ENCODE peak calls at places on chromosomes 5 and 9, in seven cellular contexts. One of them, this sample, is unnamed.

GRCh38 chr5:76498328-76498727 is 95.2 kb downstream of the IQGAP2 start:
- DNase-seq in lower leg skin: peak; percentile 2
- DNase-seq in midbrain: no peak
- DNase-seq in fibroblast of lung: no peak
- DNase-seq in A549: no peak
- DNase-seq in germinal center: no peak
- DNase-seq in heart right ventricle: no peak
- DNase-seq in this sample: no peak

GRCh38 chr5:1413211-1413610 is 32.0 kb downstream of the SLC6A3 start:
- DNase-seq in germinal center: no peak
- DNase-seq in midbrain: no peak
- DNase-seq in A549: no peak
- DNase-seq in fibroblast of lung: no peak
- DNase-seq in heart right ventricle: no peak
- DNase-seq in lower leg skin: no peak
- DNase-seq in this sample: no peak

GRCh38 chr5:68682400-68683152 is 411.2 kb upstream of the SLC30A5 start:
- DNase-seq in fibroblast of lung: no peak
- DNase-seq in lower leg skin: no peak
- DNase-seq in A549: peak; percentile 67
- DNase-seq in germinal center: no peak
- DNase-seq in midbrain: no peak
- DNase-seq in heart right ventricle: no peak
- DNase-seq in this sample: no peak

GRCh38 chr9:124869986-124870560 is 8.1 kb downstream of the ARPC5L start:
- DNase-seq in fibroblast of lung: peak; percentile 41
- DNase-seq in germinal center: peak; percentile 57
- DNase-seq in A549: no peak
- DNase-seq in lower leg skin: no peak
- DNase-seq in heart right ventricle: peak; percentile 39
- DNase-seq in midbrain: no peak
- DNase-seq in this sample: no peak

GRCh38 chr9:111621895-111622480 is 9.1 kb upstream of the DNAJC25 start:
- DNase-seq in midbrain: peak; percentile 21
- DNase-seq in heart right ventricle: peak; percentile 14
- DNase-seq in lower leg skin: no peak
- DNase-seq in fibroblast of lung: peak; percentile 64
- DNase-seq in germinal center: peak; percentile 32
- DNase-seq in A549: peak; percentile 61
- DNase-seq in this sample: no peak

GRCh38 chr5:127612441-127613141 is 36.3 kb upstream of the CTXN3 start:
- DNase-seq in lower leg skin: no peak
- DNase-seq in heart right ventricle: no peak
- DNase-seq in fibroblast of lung: no peak
- DNase-seq in A549: no peak
- DNase-seq in midbrain: no peak
- DNase-seq in germinal center: no peak
- DNase-seq in this sample: no peak

GRCh38 chr5:54484219-54484894 is 28.9 kb downstream of the HSPB3 start:
- DNase-seq in A549: no peak
- DNase-seq in lower leg skin: no peak
- DNase-seq in midbrain: no peak
- DNase-seq in fibroblast of lung: no peak
- DNase-seq in germinal center: no peak
- DNase-seq in heart right ventricle: no peak
- DNase-seq in this sample: no peak

GRCh38 chr9:124839612-124840299 is 13.5 kb upstream of the WDR38 start:
- DNase-seq in heart right ventricle: no peak
- DNase-seq in fibroblast of lung: peak; percentile 46
- DNase-seq in lower leg skin: no peak
- DNase-seq in A549: peak; percentile 53
- DNase-seq in germinal center: no peak
- DNase-seq in midbrain: no peak
- DNase-seq in this sample: peak; percentile 31

GRCh38 chr5:95899848-95900247 is 61.8 kb downstream of the ELL2 start:
- DNase-seq in germinal center: no peak
- DNase-seq in A549: no peak
- DNase-seq in lower leg skin: no peak
- DNase-seq in fibroblast of lung: no peak
- DNase-seq in heart right ventricle: no peak
- DNase-seq in midbrain: no peak
- DNase-seq in this sample: no peak

GRCh38 chr9:107852891-107853290 is 363.3 kb upstream of the KLF4 start:
- DNase-seq in heart right ventricle: no peak
- DNase-seq in lower leg skin: no peak
- DNase-seq in fibroblast of lung: no peak
- DNase-seq in germinal center: no peak
- DNase-seq in midbrain: no peak
- DNase-seq in A549: no peak
- DNase-seq in this sample: no peak

GRCh38 chr5:94969174-94969573 is 315.7 kb downstream of the MCTP1 start:
- DNase-seq in germinal center: no peak
- DNase-seq in heart right ventricle: no peak
- DNase-seq in fibroblast of lung: peak; percentile 69
- DNase-seq in midbrain: no peak
- DNase-seq in lower leg skin: no peak
- DNase-seq in A549: peak; percentile 41
- DNase-seq in this sample: no peak

GRCh38 chr5:60852940-60853339 is 8.9 kb upstream of the ELOVL7 start:
- DNase-seq in A549: no peak
- DNase-seq in germinal center: no peak
- DNase-seq in midbrain: no peak
- DNase-seq in fibroblast of lung: no peak
- DNase-seq in heart right ventricle: no peak
- DNase-seq in lower leg skin: no peak
- DNase-seq in this sample: no peak

GRCh38 chr5:117652640-117653280 is 1078.1 kb upstream of the SEMA6A start:
- DNase-seq in A549: no peak
- DNase-seq in heart right ventricle: no peak
- DNase-seq in fibroblast of lung: no peak
- DNase-seq in germinal center: no peak
- DNase-seq in midbrain: no peak
- DNase-seq in lower leg skin: no peak
- DNase-seq in this sample: no peak

GRCh38 chr9:129336601-129337286 is 158.7 kb upstream of the IER5L start:
- DNase-seq in heart right ventricle: no peak
- DNase-seq in fibroblast of lung: peak; percentile 75
- DNase-seq in germinal center: peak; percentile 72
- DNase-seq in lower leg skin: no peak
- DNase-seq in A549: no peak
- DNase-seq in midbrain: no peak
- DNase-seq in this sample: peak; percentile 43

GRCh38 chr9:125025584-125025983 is 84.7 kb upstream of the GOLGA1 start:
- DNase-seq in A549: no peak
- DNase-seq in heart right ventricle: no peak
- DNase-seq in germinal center: no peak
- DNase-seq in midbrain: no peak
- DNase-seq in fibroblast of lung: peak; percentile 4
- DNase-seq in lower leg skin: no peak
- DNase-seq in this sample: no peak